ENCODE peak calls at places on chromosomes 13 and 19, in six cellular contexts. R, P, X, Y, W and Z are unnamed samples.

GRCh38 chr19:38658462-38659306 is 11.2 kb downstream of the ACTN4 start:
- DNase-seq in R (peak), P (peak), X (no peak), Y (no peak), W (peak), Z (no peak)

GRCh38 chr13:25973576-25973975 is 78.2 kb downstream of the SHISA2 start:
- DNase-seq in R (no peak), P (no peak), X (no peak), Y (no peak), W (no peak), Z (no peak)

GRCh38 chr13:94079876-94080275 is 399.6 kb downstream of the DCT start:
- DNase-seq in R (peak), P (no peak), X (no peak), Y (no peak), W (peak), Z (no peak)

GRCh38 chr19:21569497-21569870 is 64.1 kb downstream of the ZNF429 start:
- DNase-seq in R (peak), P (no peak), X (no peak), Y (no peak), W (peak), Z (no peak)

GRCh38 chr19:8515317-8515716 is 1.4 kb upstream of the ZNF414 start:
- DNase-seq in R (peak), P (no peak), X (no peak), Y (no peak), W (no peak), Z (no peak)

GRCh38 chr19:24073807-24074206 is 13.2 kb upstream of the ZNF254 start:
- DNase-seq in R (no peak), P (no peak), X (no peak), Y (no peak), W (no peak), Z (no peak)

GRCh38 chr13:98565726-98566577 is 11.0 kb downstream of the STK24 start:
- DNase-seq in R (no peak), P (no peak), X (no peak), Y (no peak), W (peak), Z (no peak)

GRCh38 chr13:78827471-78827870 is 168.5 kb upstream of the OBI1 start:
- DNase-seq in R (no peak), P (no peak), X (no peak), Y (no peak), W (no peak), Z (no peak)

GRCh38 chr19:2195914-2196313 is 32.2 kb downstream of the DOT1L start:
- DNase-seq in R (no peak), P (no peak), X (no peak), Y (no peak), W (no peak), Z (no peak)

GRCh38 chr19:1990230-1991017 is 25.1 kb downstream of the BTBD2 start:
- DNase-seq in R (no peak), P (no peak), X (no peak), Y (no peak), W (no peak), Z (no peak)

GRCh38 chr13:48068036-48068435 is 26.9 kb downstream of the MED4 start:
- DNase-seq in R (no peak), P (no peak), X (no peak), Y (no peak), W (no peak), Z (no peak)

GRCh38 chr13:100544866-100545683 is 43.5 kb downstream of the GGACT start:
- DNase-seq in R (no peak), P (no peak), X (no peak), Y (no peak), W (no peak), Z (no peak)

GRCh38 chr19:19115954-19116353 is 22.3 kb downstream of the TMEM161A start:
- DNase-seq in R (peak), P (no peak), X (peak), Y (no peak), W (peak), Z (peak)

GRCh38 chr13:98180092-98180491 is 3.0 kb upstream of the RNF113B start:
- DNase-seq in R (peak), P (no peak), X (no peak), Y (no peak), W (no peak), Z (no peak)

GRCh38 chr13:114142640-114143490 is 10.4 kb upstream of the RASA3 start:
- DNase-seq in R (no peak), P (no peak), X (no peak), Y (no peak), W (no peak), Z (no peak)

GRCh38 chr19:35712529-35712909 is 5.3 kb upstream of the KMT2B start:
- DNase-seq in R (no peak), P (no peak), X (no peak), Y (no peak), W (no peak), Z (no peak)

GRCh38 chr19:29678484-29679106 is 13.3 kb downstream of the PLEKHF1 start:
- DNase-seq in R (peak), P (no peak), X (no peak), Y (no peak), W (no peak), Z (no peak)

GRCh38 chr13:52903320-52903719 is 54.9 kb upstream of the PCDH8 start:
- DNase-seq in R (no peak), P (no peak), X (no peak), Y (no peak), W (no peak), Z (no peak)

GRCh38 chr13:112931028-112931934 is 37.7 kb upstream of the MCF2L start:
- DNase-seq in R (peak), P (peak), X (peak), Y (peak), W (peak), Z (peak)

GRCh38 chr13:95924389-95924994 is 128.7 kb downstream of the UGGT2 start:
- DNase-seq in R (peak), P (peak), X (no peak), Y (no peak), W (peak), Z (no peak)

GRCh38 chr13:33139186-33139585 is 123.0 kb downstream of the KL start:
- DNase-seq in R (no peak), P (no peak), X (no peak), Y (no peak), W (no peak), Z (no peak)

GRCh38 chr19:47512948-47513319 is 1.9 kb downstream of the NAPA start:
- DNase-seq in R (no peak), P (no peak), X (no peak), Y (no peak), W (no peak), Z (no peak)

GRCh38 chr13:79389031-79389430 is 17.0 kb downstream of the RBM26 start:
- DNase-seq in R (no peak), P (no peak), X (no peak), Y (no peak), W (no peak), Z (no peak)

GRCh38 chr13:99086869-99087129 is 108.9 kb upstream of the DOCK9 start:
- DNase-seq in R (peak), P (no peak), X (peak), Y (no peak), W (no peak), Z (no peak)

GRCh38 chr13:27176772-27177171 is 5.2 kb upstream of the USP12 start:
- DNase-seq in R (no peak), P (no peak), X (no peak), Y (no peak), W (no peak), Z (no peak)

GRCh38 chr19:41479757-41480191 is 36.8 kb downstream of the ERICH4 start:
- DNase-seq in R (peak), P (no peak), X (no peak), Y (no peak), W (peak), Z (no peak)

GRCh38 chr13:114309806-114310410 is 4.4 kb upstream of the CHAMP1 start:
- DNase-seq in R (no peak), P (no peak), X (no peak), Y (no peak), W (no peak), Z (no peak)

GRCh38 chr19:3682741-3683404 is 17.4 kb downstream of the PIP5K1C start:
- DNase-seq in R (peak), P (no peak), X (no peak), Y (no peak), W (peak), Z (peak)

GRCh38 chr19:45962021-45962420 is 11.6 kb downstream of the NOVA2 start:
- DNase-seq in R (no peak), P (no peak), X (no peak), Y (no peak), W (no peak), Z (no peak)

GRCh38 chr13:113930711-113931637 is 42.9 kb downstream of the C13orf46 start:
- DNase-seq in R (no peak), P (no peak), X (no peak), Y (no peak), W (no peak), Z (no peak)

GRCh38 chr19:39413903-39414608 is 1.6 kb downstream of the PLEKHG2 start:
- DNase-seq in R (peak), P (no peak), X (no peak), Y (no peak), W (peak), Z (peak)

GRCh38 chr13:52725302-52725701 is 14.3 kb downstream of the CNMD start:
- DNase-seq in R (no peak), P (no peak), X (no peak), Y (no peak), W (no peak), Z (no peak)

GRCh38 chr13:106570354-106570822 is 2.5 kb upstream of the ARGLU1 start:
- DNase-seq in R (peak), P (peak), X (peak), Y (peak), W (peak), Z (peak)

GRCh38 chr13:50386527-50387123 is 371.4 kb downstream of the KCNRG start:
- DNase-seq in R (peak), P (no peak), X (no peak), Y (no peak), W (peak), Z (peak)

GRCh38 chr19:5889288-5889971 is 14.2 kb downstream of the NDUFA11 start:
- DNase-seq in R (peak), P (no peak), X (no peak), Y (no peak), W (no peak), Z (no peak)

GRCh38 chr13:98187155-98187726 is 10.2 kb upstream of the RNF113B start:
- DNase-seq in R (no peak), P (no peak), X (no peak), Y (no peak), W (no peak), Z (no peak)

GRCh38 chr19:42634409-42635232 is 39.9 kb upstream of the CEACAM8 start:
- DNase-seq in R (peak), P (peak), X (no peak), Y (no peak), W (peak), Z (no peak)
- TF ChIP-seq CTCF in R (peak), P (peak), X (peak), Y (peak), W (peak), Z (no peak)

GRCh38 chr13:43360196-43360595 is 336.8 kb downstream of the DNAJC15 start:
- DNase-seq in R (no peak), P (no peak), X (no peak), Y (no peak), W (peak), Z (no peak)

GRCh38 chr13:43356566-43356965 is 333.2 kb downstream of the DNAJC15 start:
- DNase-seq in R (peak), P (no peak), X (no peak), Y (no peak), W (no peak), Z (no peak)

GRCh38 chr13:43359536-43359935 is 336.1 kb downstream of the DNAJC15 start:
- DNase-seq in R (no peak), P (no peak), X (no peak), Y (no peak), W (no peak), Z (no peak)

GRCh38 chr13:43355774-43356173 is 332.4 kb downstream of the DNAJC15 start:
- DNase-seq in R (no peak), P (no peak), X (no peak), Y (no peak), W (no peak), Z (no peak)

GRCh38 chr13:43357435-43358065 is 334.2 kb downstream of the DNAJC15 start:
- DNase-seq in R (no peak), P (no peak), X (no peak), Y (no peak), W (no peak), Z (no peak)
- TF ChIP-seq CTCF in R (no peak), P (no peak), X (no peak), Y (no peak), W (no peak), Z (no peak)

GRCh38 chr13:110639935-110640334 is 24.6 kb downstream of the NAXD start:
- DNase-seq in R (no peak), P (no peak), X (no peak), Y (no peak), W (no peak), Z (no peak)

GRCh38 chr13:110642291-110642981 is 27.1 kb downstream of the NAXD start:
- DNase-seq in R (no peak), P (no peak), X (no peak), Y (no peak), W (no peak), Z (no peak)

GRCh38 chr13:110641055-110642015 is 26.0 kb downstream of the NAXD start:
- DNase-seq in R (peak), P (no peak), X (no peak), Y (no peak), W (peak), Z (no peak)

GRCh38 chr13:110638814-110639806 is 23.8 kb downstream of the NAXD start:
- DNase-seq in R (no peak), P (no peak), X (no peak), Y (no peak), W (no peak), Z (no peak)

DNA sequence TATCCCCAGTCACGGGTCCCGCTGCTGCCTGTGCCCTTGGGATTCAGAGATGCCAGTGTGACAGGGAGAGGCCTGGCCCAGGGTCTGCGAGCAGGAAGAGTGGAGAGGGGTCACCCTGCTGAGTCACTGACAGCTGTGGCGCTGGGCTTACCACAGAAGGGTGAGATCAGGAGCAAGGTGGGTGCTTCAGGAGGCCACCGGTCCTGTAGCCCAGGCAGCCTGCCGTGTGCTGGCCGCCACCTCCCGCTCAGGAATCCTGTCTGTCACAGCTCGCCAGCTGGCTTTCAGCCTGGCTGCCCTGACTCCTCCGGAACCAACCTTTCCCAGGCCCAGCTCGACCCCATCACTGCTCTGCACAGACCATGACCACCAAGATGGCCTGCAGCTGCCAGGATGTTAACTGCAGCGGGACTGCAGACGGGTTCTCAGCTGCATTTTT is 25.3 kb downstream of the NAXD start:
- DNase-seq in R (peak), P (no peak), X (no peak), Y (no peak), W (peak), Z (peak)
- TF ChIP-seq CTCF in R (no peak), P (no peak), X (no peak), Y (no peak), W (no peak), Z (no peak)

GRCh38 chr13:85261757-85262346 is 537.4 kb downstream of the SLITRK6 start:
- DNase-seq in R (peak), P (no peak), X (no peak), Y (no peak), W (peak), Z (no peak)
- TF ChIP-seq CTCF in R (peak), P (no peak), X (peak), Y (no peak), W (peak), Z (peak)

GRCh38 chr19:17391371-17392151 is 2.4 kb downstream of the CCDC194 start:
- DNase-seq in R (no peak), P (no peak), X (no peak), Y (no peak), W (no peak), Z (no peak)
- TF ChIP-seq CTCF in R (no peak), P (no peak), X (peak), Y (no peak), W (no peak), Z (no peak)

DNA sequence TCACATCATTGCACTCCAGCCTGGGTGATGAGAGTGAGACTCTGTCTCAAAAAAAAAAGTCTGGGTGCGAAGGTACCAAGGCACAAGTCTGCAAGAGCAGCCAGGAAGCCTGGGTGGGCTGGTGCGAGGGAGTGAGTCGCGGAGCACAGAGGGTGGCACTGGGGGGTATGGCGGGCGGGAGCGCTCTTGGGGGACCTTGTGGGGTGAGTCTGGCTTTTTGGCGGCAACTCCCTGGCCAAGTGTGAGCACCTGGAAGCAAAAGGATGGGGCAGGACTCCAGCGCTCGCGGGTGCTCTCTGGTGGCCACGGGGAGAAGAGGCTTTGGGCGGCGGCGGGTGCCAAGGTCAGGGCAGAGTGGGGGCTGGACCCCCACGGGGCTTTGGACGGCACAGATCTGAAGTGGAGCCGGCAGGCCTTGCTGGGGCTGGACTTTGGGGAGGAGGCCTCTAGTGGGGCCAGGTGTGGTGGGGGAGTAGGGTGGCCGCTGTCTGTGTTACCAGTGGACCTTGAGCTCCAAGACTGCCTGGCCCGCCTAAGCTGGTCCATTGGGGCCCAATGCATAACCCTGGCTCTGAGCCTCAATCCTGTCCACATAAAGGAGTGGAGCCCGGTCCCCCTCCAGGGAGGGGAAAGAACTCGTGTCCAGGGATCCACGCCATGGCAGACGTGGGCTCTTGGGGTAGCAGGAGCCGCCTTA is 1.6 kb downstream of the P2RY11 start:
- DNase-seq in R (peak), P (no peak), X (peak), Y (no peak), W (peak), Z (peak)
- TF ChIP-seq CTCF in R (peak), P (no peak), X (peak), Y (peak), W (peak), Z (peak)

DNA sequence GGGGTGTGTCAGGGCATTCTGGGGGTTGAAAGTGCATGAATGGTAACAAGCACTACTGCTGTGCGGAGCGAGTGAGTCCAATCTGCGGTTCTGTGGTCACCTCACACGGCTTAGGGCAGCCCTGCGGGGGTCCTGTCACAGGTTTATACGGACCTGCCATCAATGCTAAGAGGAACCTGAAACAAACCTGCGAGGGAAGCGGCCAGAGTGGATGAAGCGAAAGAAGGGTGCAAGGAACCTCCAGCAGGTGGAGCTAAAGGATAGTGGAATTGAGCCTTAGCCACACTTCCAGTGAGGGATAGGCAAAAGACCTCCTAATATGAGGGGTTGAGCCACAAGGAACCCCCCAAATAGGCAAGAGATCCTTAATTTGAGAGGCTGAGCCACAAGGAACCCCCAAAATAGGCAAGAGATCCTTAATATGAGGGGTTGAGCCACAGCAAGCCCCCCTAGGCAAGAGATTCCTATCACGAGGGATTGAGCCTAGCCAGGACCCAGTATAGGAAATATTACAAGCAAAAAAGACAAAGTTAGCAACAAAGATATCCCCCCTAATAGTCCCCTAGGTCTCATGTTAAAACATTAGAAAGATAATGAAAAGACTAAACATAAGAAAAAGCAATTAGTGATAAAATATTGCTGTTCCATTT is 6.3 kb upstream of the ZNF69 start:
- DNase-seq in R (peak), P (peak), X (peak), Y (peak), W (peak), Z (peak)
- TF ChIP-seq CTCF in R (peak), P (peak), X (peak), Y (peak), W (peak), Z (peak)

GRCh38 chr13:46324976-46325375 is 62.1 kb downstream of the RUBCNL start:
- DNase-seq in R (peak), P (no peak), X (no peak), Y (no peak), W (peak), Z (no peak)
- TF ChIP-seq CTCF in R (no peak), P (no peak), X (no peak), Y (no peak), W (no peak), Z (no peak)